ENCODE peak calls at places on chromosomes 12 and 14, in six cellular contexts. O, G, A, E, P and C are unnamed samples.

GRCh38 chr12:41917827-41918445 is 226.7 kb downstream of the GXYLT1 start:
- DNase-seq in E (no peak), A (no peak), P (no peak), O (no peak), G (no peak), C (no peak)

GRCh38 chr14:35229495-35230089 is 62.6 kb upstream of the PSMA6 start:
- DNase-seq in O (peak), G (no peak), A (no peak), E (no peak), P (no peak), C (no peak)

GRCh38 chr14:58912287-58912686 is 274.5 kb downstream of the DACT1 start:
- DNase-seq in G (no peak), P (no peak), A (no peak), E (no peak), O (no peak), C (no peak)

GRCh38 chr12:108097160-108097911 is 31.8 kb upstream of the WSCD2 start:
- DNase-seq in O (no peak), A (peak), E (no peak), G (no peak), P (no peak), C (no peak)

GRCh38 chr14:38056270-38056669 is 151.4 kb upstream of the SSTR1 start:
- DNase-seq in E (no peak), P (no peak), A (no peak), O (no peak), G (no peak), C (no peak)

GRCh38 chr12:87779858-87780498 is 249.2 kb downstream of the C12orf50 start:
- DNase-seq in E (no peak), O (peak), G (no peak), A (peak), P (no peak), C (no peak)

GRCh38 chr12:6337958-6338406 is 3.9 kb downstream of the TNFRSF1A start:
- DNase-seq in G (peak), E (no peak), P (no peak), O (no peak), A (no peak), C (no peak)

GRCh38 chr12:2960432-2960956 is 1.3 kb downstream of the TEAD4 start:
- DNase-seq in P (no peak), A (no peak), G (peak), O (peak), E (no peak), C (no peak)

GRCh38 chr14:75711796-75712211 is 50.8 kb downstream of the TTLL5 start:
- DNase-seq in P (no peak), A (peak), G (no peak), E (peak), O (peak), C (peak)

GRCh38 chr12:17992002-17992656 is 97.9 kb downstream of the RERGL start:
- DNase-seq in O (peak), A (peak), P (no peak), G (peak), E (peak), C (peak)

GRCh38 chr12:124328116-124328515 is 33.2 kb downstream of the RFLNA start:
- DNase-seq in P (no peak), O (no peak), E (no peak), A (no peak), G (no peak), C (no peak)

GRCh38 chr14:40618225-40618898 is 988.3 kb upstream of the LRFN5 start:
- DNase-seq in P (no peak), E (no peak), G (no peak), O (no peak), A (no peak), C (no peak)

GRCh38 chr14:75301666-75302325 is 23.2 kb downstream of the FOS start:
- DNase-seq in G (no peak), E (no peak), O (no peak), A (peak), P (no peak), C (no peak)

GRCh38 chr14:90299408-90299807 is 32.3 kb downstream of the NRDE2 start:
- DNase-seq in E (no peak), O (no peak), A (peak), P (no peak), G (no peak), C (no peak)

GRCh38 chr14:98711453-98711852 is 560.5 kb downstream of the BCL11B start:
- DNase-seq in P (no peak), E (no peak), O (no peak), G (peak), A (no peak), C (no peak)

GRCh38 chr12:9829990-9830389 is 2.7 kb downstream of the KLRF1 start:
- DNase-seq in P (no peak), E (no peak), A (no peak), G (no peak), O (no peak), C (no peak)

GRCh38 chr14:104424406-104425072 is 155.0 kb upstream of the C14orf180 start:
- DNase-seq in E (no peak), G (peak), O (peak), P (no peak), A (no peak), C (no peak)

GRCh38 chr14:73457050-73457934 is 1.1 kb downstream of the NUMB start:
- DNase-seq in O (no peak), A (peak), G (peak), E (no peak), P (peak), C (no peak)

GRCh38 chr12:84817297-84817696 is 95.3 kb downstream of the SLC6A15 start:
- DNase-seq in P (no peak), A (no peak), E (no peak), G (no peak), O (no peak), C (no peak)

GRCh38 chr14:89855961-89856360 is 98.6 kb downstream of the EFCAB11 start:
- DNase-seq in P (no peak), E (peak), G (no peak), A (no peak), O (no peak), C (peak)

GRCh38 chr14:105419305-105420091 is at the start of gene MTA1:
- DNase-seq in A (peak), P (peak), O (no peak), E (no peak), G (peak), C (no peak)

GRCh38 chr12:58671196-58671595 is 249.1 kb downstream of the LRIG3 start:
- DNase-seq in O (no peak), E (no peak), G (no peak), A (no peak), P (no peak), C (no peak)